ENCODE peak calls at places on chromosomes 7 and 10, in five cellular contexts. One of them, this sample, is unnamed.

GRCh38 chr10:11658801-11659368 is 47.4 kb upstream of the USP6NL start:
- DNase-seq in GM12878: no peak
- DNase-seq in SK-N-SH: no peak
- DNase-seq in K562: no peak
- DNase-seq in HepG2: no peak
- DNase-seq in this sample: no peak

GRCh38 chr7:19116121-19117080 is 1.0 kb downstream of the TWIST1 start:
- DNase-seq in HepG2: no peak
- DNase-seq in K562: no peak
- DNase-seq in SK-N-SH: peak
- DNase-seq in GM12878: no peak
- DNase-seq in this sample: no peak

GRCh38 chr10:78980815-78981214 is 88.0 kb upstream of the ZMIZ1 start:
- DNase-seq in SK-N-SH: no peak
- DNase-seq in GM12878: no peak
- DNase-seq in HepG2: no peak
- DNase-seq in K562: no peak
- DNase-seq in this sample: no peak

GRCh38 chr7:66409493-66409892 is 204.4 kb downstream of the TPST1 start:
- DNase-seq in GM12878: no peak
- DNase-seq in HepG2: peak
- DNase-seq in SK-N-SH: no peak
- DNase-seq in K562: no peak
- DNase-seq in this sample: no peak

GRCh38 chr7:134470864-134471263 is 12.0 kb upstream of the AKR1B1 start:
- DNase-seq in K562: no peak
- DNase-seq in SK-N-SH: no peak
- DNase-seq in HepG2: peak
- DNase-seq in GM12878: no peak
- DNase-seq in this sample: peak

GRCh38 chr7:112908106-112908505 is 117.9 kb upstream of the TMEM168 start:
- DNase-seq in K562: no peak
- DNase-seq in GM12878: no peak
- DNase-seq in SK-N-SH: no peak
- DNase-seq in HepG2: no peak
- DNase-seq in this sample: no peak

GRCh38 chr7:105600720-105601550 is 19.6 kb upstream of the EFCAB10 start:
- DNase-seq in GM12878: no peak
- DNase-seq in SK-N-SH: no peak
- DNase-seq in K562: peak
- DNase-seq in HepG2: no peak
- DNase-seq in this sample: no peak

GRCh38 chr10:121662945-121663917 is 65.0 kb upstream of the FGFR2 start:
- DNase-seq in HepG2: no peak
- DNase-seq in GM12878: no peak
- DNase-seq in K562: peak
- DNase-seq in SK-N-SH: peak
- DNase-seq in this sample: peak

GRCh38 chr10:110137142-110137545 is 70.3 kb upstream of the MXI1 start:
- DNase-seq in SK-N-SH: peak
- DNase-seq in GM12878: peak
- DNase-seq in HepG2: peak
- DNase-seq in K562: peak
- DNase-seq in this sample: peak

GRCh38 chr10:20971901-20972300 is 74.8 kb upstream of the NEBL start:
- DNase-seq in HepG2: no peak
- DNase-seq in GM12878: no peak
- DNase-seq in K562: no peak
- DNase-seq in SK-N-SH: no peak
- DNase-seq in this sample: no peak

GRCh38 chr7:105831824-105832535 is 44.4 kb downstream of the ATXN7L1 start:
- DNase-seq in SK-N-SH: no peak
- DNase-seq in GM12878: no peak
- DNase-seq in K562: no peak
- DNase-seq in HepG2: no peak
- DNase-seq in this sample: no peak

GRCh38 chr7:158824028-158824427 is 5.3 kb downstream of the ESYT2 start:
- DNase-seq in GM12878: peak
- DNase-seq in K562: no peak
- DNase-seq in SK-N-SH: no peak
- DNase-seq in HepG2: no peak
- DNase-seq in this sample: no peak

GRCh38 chr10:52217531-52217930 is 96.5 kb upstream of the DKK1 start:
- DNase-seq in SK-N-SH: no peak
- DNase-seq in GM12878: no peak
- DNase-seq in HepG2: no peak
- DNase-seq in K562: no peak
- DNase-seq in this sample: no peak

GRCh38 chr10:29734980-29735627 is 100.3 kb upstream of the SVIL start:
- DNase-seq in GM12878: no peak
- DNase-seq in SK-N-SH: peak
- DNase-seq in K562: no peak
- DNase-seq in HepG2: no peak
- DNase-seq in this sample: no peak
- H3K27ac ChIP-seq in GM12878: no peak
- H3K27ac ChIP-seq in SK-N-SH: peak
- H3K27ac ChIP-seq in K562: no peak
- H3K27ac ChIP-seq in HepG2: peak
- H3K27ac ChIP-seq in this sample: peak

DNA sequence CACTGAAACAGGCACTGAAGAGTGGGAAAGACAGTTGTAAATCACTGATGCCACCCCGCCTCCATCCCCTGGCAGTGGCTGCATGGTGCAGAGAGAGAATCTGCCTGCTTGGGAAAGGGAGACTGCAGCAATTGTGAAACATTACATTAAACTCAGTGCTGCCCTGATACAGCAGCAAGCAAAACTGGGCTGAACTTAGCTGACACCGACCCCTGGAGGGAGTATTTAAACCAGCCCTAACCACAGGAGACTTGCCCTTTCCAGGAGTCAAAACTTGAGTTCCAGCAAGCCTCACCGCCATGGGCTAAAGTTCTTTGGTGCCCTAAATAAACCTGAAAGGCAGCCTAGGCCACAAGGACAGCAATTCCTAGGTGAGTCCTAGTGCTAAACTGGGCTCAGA is 109.4 kb upstream of the PLPP4 start:
- DNase-seq in HepG2: no peak
- DNase-seq in GM12878: no peak
- DNase-seq in K562: no peak
- DNase-seq in SK-N-SH: no peak
- DNase-seq in this sample: no peak
- TF ChIP-seq POLR2AphosphoS5 in HepG2: no peak
- TF ChIP-seq POLR2AphosphoS5 in GM12878: no peak
- TF ChIP-seq POLR2AphosphoS5 in K562: no peak
- TF ChIP-seq POLR2AphosphoS5 in SK-N-SH: no peak
- TF ChIP-seq POLR2AphosphoS5 in this sample: no peak

GRCh38 chr10:126730856-126731612 is 60.5 kb upstream of the C10orf90 start:
- DNase-seq in HepG2: no peak
- DNase-seq in GM12878: no peak
- DNase-seq in K562: no peak
- DNase-seq in SK-N-SH: no peak
- DNase-seq in this sample: no peak
- TF ChIP-seq ZBTB33 in HepG2: no peak
- TF ChIP-seq ZBTB33 in GM12878: no peak
- TF ChIP-seq ZBTB33 in K562: no peak
- TF ChIP-seq ZBTB33 in SK-N-SH: no peak
- TF ChIP-seq ZBTB33 in this sample: no peak

GRCh38 chr10:72228318-72228751 is 12.3 kb upstream of the ASCC1 start:
- DNase-seq in GM12878: no peak
- DNase-seq in K562: no peak
- DNase-seq in SK-N-SH: peak
- DNase-seq in HepG2: no peak
- DNase-seq in this sample: no peak
- H3K27ac ChIP-seq in GM12878: peak
- H3K27ac ChIP-seq in K562: no peak
- H3K27ac ChIP-seq in SK-N-SH: no peak
- H3K27ac ChIP-seq in HepG2: no peak
- H3K27ac ChIP-seq in this sample: no peak

GRCh38 chr7:100472854-100473499 is 6.0 kb downstream of the TSC22D4 start:
- DNase-seq in SK-N-SH: peak
- DNase-seq in GM12878: no peak
- DNase-seq in HepG2: no peak
- DNase-seq in K562: peak
- DNase-seq in this sample: no peak

GRCh38 chr7:100471021-100471420 is 7.0 kb upstream of the SPACDR start:
- DNase-seq in GM12878: no peak
- DNase-seq in HepG2: no peak
- DNase-seq in SK-N-SH: peak
- DNase-seq in K562: no peak
- DNase-seq in this sample: no peak

GRCh38 chr7:100469227-100470044 is 5.4 kb upstream of the SPACDR start:
- DNase-seq in K562: peak
- DNase-seq in SK-N-SH: peak
- DNase-seq in GM12878: no peak
- DNase-seq in HepG2: peak
- DNase-seq in this sample: no peak

GRCh38 chr7:100475549-100475948 is 3.5 kb downstream of the TSC22D4 start:
- DNase-seq in HepG2: no peak
- DNase-seq in K562: peak
- DNase-seq in GM12878: no peak
- DNase-seq in SK-N-SH: peak
- DNase-seq in this sample: no peak

GRCh38 chr7:100472121-100472851 is 6.7 kb downstream of the TSC22D4 start:
- DNase-seq in SK-N-SH: no peak
- DNase-seq in K562: no peak
- DNase-seq in GM12878: no peak
- DNase-seq in HepG2: no peak
- DNase-seq in this sample: no peak
- TF ChIP-seq POLR2AphosphoS5 in SK-N-SH: no peak
- TF ChIP-seq POLR2AphosphoS5 in K562: no peak
- TF ChIP-seq POLR2AphosphoS5 in GM12878: no peak
- TF ChIP-seq POLR2AphosphoS5 in HepG2: no peak
- TF ChIP-seq POLR2AphosphoS5 in this sample: no peak

DNA sequence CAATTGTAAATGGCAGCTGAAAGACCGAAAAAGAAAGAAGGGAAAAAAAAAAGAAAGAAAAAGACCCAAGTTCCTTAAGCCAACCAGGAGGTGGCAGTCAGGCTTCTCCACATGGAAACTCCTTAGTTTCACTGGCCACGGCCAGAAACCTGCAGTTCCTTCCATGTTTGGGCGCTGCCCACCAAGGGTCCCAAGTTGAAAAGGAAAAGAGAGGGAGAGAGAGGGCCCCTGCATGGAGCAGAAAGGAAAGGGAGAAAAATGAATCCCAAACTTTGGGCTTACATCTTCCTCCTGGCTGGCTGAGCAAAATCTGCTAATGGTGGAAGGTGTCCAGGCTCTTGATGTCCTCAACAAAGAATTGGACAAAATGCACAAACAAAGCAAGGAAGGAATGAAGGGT is 31.8 kb upstream of the ABCA13 start:
- DNase-seq in SK-N-SH: no peak
- DNase-seq in GM12878: no peak
- DNase-seq in K562: no peak
- DNase-seq in HepG2: peak
- DNase-seq in this sample: peak
- TF ChIP-seq ZBTB33 in SK-N-SH: no peak
- TF ChIP-seq ZBTB33 in GM12878: no peak
- TF ChIP-seq ZBTB33 in K562: no peak
- TF ChIP-seq ZBTB33 in HepG2: no peak
- TF ChIP-seq ZBTB33 in this sample: no peak

GRCh38 chr7:155789001-155789725 is 23.1 kb downstream of the SHH start:
- DNase-seq in GM12878: no peak
- DNase-seq in K562: no peak
- DNase-seq in HepG2: no peak
- DNase-seq in SK-N-SH: peak
- DNase-seq in this sample: no peak
- H3K27ac ChIP-seq in GM12878: no peak
- H3K27ac ChIP-seq in K562: no peak
- H3K27ac ChIP-seq in HepG2: no peak
- H3K27ac ChIP-seq in SK-N-SH: no peak
- H3K27ac ChIP-seq in this sample: no peak

DNA sequence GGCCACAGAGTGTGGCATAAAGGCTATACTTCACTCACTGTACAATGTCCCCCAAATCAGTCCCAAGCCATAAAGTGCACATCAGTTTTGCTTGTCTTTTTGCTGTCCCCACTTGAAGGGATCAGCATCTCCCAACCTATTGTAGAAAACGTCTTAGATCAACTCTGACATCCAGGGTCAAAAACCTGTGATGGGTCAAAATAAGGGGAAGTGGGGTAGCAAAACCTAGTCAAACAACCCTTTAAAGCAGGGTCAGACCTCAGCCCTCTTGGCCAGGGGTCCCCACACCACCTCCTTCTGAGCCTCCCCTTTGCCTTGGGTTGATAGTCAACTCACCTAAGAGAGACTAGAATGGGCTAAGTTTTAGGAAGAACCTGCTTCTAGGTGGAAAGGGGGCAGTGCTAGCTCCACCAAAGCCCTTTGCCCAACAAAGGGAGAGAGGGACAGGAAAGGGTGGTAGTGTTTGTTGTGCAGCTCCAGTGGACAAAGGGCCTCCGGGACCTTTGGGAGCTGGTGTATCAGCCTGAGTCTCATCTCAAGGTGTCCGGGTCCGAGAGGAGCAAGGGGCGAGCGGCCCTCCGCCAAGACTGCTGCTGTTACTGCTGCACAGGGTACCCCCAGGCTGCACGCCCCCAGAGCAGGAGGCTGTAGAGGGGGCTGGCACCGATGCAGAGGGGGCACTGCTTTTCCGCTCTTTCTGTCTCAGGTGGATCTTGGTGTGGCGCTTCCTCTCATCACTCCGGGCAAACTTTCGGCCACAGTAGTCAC is 3.3 kb downstream of the EGR2 start:
- DNase-seq in GM12878: no peak
- DNase-seq in K562: peak
- DNase-seq in SK-N-SH: no peak
- DNase-seq in HepG2: no peak
- DNase-seq in this sample: no peak
- TF ChIP-seq POLR2AphosphoS5 in GM12878: peak
- TF ChIP-seq POLR2AphosphoS5 in K562: no peak
- TF ChIP-seq POLR2AphosphoS5 in SK-N-SH: no peak
- TF ChIP-seq POLR2AphosphoS5 in HepG2: no peak
- TF ChIP-seq POLR2AphosphoS5 in this sample: no peak

GRCh38 chr10:132848306-132848705 is 62.4 kb upstream of the NKX6-2 start:
- DNase-seq in K562: no peak
- DNase-seq in GM12878: no peak
- DNase-seq in HepG2: no peak
- DNase-seq in SK-N-SH: peak
- DNase-seq in this sample: no peak

GRCh38 chr10:132850246-132850645 is 64.3 kb upstream of the NKX6-2 start:
- DNase-seq in GM12878: no peak
- DNase-seq in K562: no peak
- DNase-seq in HepG2: no peak
- DNase-seq in SK-N-SH: no peak
- DNase-seq in this sample: no peak

GRCh38 chr10:132847856-132848255 is 61.9 kb upstream of the NKX6-2 start:
- DNase-seq in GM12878: no peak
- DNase-seq in HepG2: no peak
- DNase-seq in SK-N-SH: peak
- DNase-seq in K562: no peak
- DNase-seq in this sample: no peak

GRCh38 chr10:132849546-132850031 is 63.6 kb upstream of the NKX6-2 start:
- DNase-seq in GM12878: no peak
- DNase-seq in HepG2: no peak
- DNase-seq in K562: no peak
- DNase-seq in SK-N-SH: no peak
- DNase-seq in this sample: no peak

GRCh38 chr10:132848951-132849545 is 63.1 kb upstream of the NKX6-2 start:
- DNase-seq in SK-N-SH: no peak
- DNase-seq in HepG2: no peak
- DNase-seq in GM12878: no peak
- DNase-seq in K562: no peak
- DNase-seq in this sample: no peak
- TF ChIP-seq ZBTB33 in SK-N-SH: no peak
- TF ChIP-seq ZBTB33 in HepG2: no peak
- TF ChIP-seq ZBTB33 in GM12878: no peak
- TF ChIP-seq ZBTB33 in K562: no peak
- TF ChIP-seq ZBTB33 in this sample: no peak